ENCODE peak calls at places on chromosomes 3 and 15, in four cellular contexts. B is right lobe of liver, L is esophagus squamous epithelium, C is IMR-90. P is an unnamed sample.

GRCh38 chr15:61155741-61156700 is 73.1 kb downstream of the RORA start:
- DNase-seq in B (no peak), L (no peak), C (no peak), P (peak; percentile 18)

GRCh38 chr3:168417016-168417415 is 321.3 kb upstream of the GOLIM4 start:
- DNase-seq in B (no peak), L (no peak), C (no peak), P (no peak)

GRCh38 chr3:121942116-121942786 is 48.0 kb downstream of the SLC15A2 start:
- DNase-seq in B (no peak), L (no peak), C (peak; percentile 7), P (peak; percentile 57)

GRCh38 chr15:68333775-68334470 is 56.4 kb downstream of the FEM1B start:
- DNase-seq in B (peak; percentile 59), L (no peak), C (peak; percentile 44), P (peak; percentile 23)

GRCh38 chr3:138781012-138781470 is 53.7 kb downstream of the PIK3CB start:
- DNase-seq in B (no peak), L (no peak), C (no peak), P (no peak)

GRCh38 chr3:105802073-105802706 is 66.6 kb downstream of the CBLB start:
- DNase-seq in B (no peak), L (no peak), C (no peak), P (no peak)

GRCh38 chr3:160618363-160618762 is 53.0 kb upstream of the KPNA4 start:
- DNase-seq in B (peak; percentile 44), L (no peak), C (no peak), P (no peak)

GRCh38 chr3:101042996-101043686 is 49.9 kb upstream of the ABI3BP start:
- DNase-seq in B (no peak), L (no peak), C (peak; percentile 76), P (no peak)

GRCh38 chr15:38254065-38254883 is 1.6 kb downstream of the SPRED1 start:
- DNase-seq in B (peak; percentile 28), L (no peak), C (peak; percentile 68), P (peak; percentile 62)

GRCh38 chr3:44976002-44976815 is at the start of the genes EXOSC7 and ZDHHC3:
- DNase-seq in B (peak; percentile 91), L (peak; percentile 55), C (peak; percentile 81), P (peak; percentile 89)
- TF ChIP-seq POLR2A in B (peak; percentile 70), L (no peak), C (peak; percentile 74), P (peak; percentile 89)

GRCh38 chr3:111978493-111978832 is 363 bp upstream of the ABHD10 start:
- DNase-seq in B (no peak), L (no peak), C (no peak), P (no peak)
- TF ChIP-seq POLR2A in B (no peak), L (no peak), C (no peak), P (no peak)

GRCh38 chr15:55742927-55743614 is at the start of gene PRTG:
- DNase-seq in B (peak; percentile 47), L (no peak), C (peak; percentile 69), P (peak; percentile 38)
- TF ChIP-seq POLR2A in B (no peak), L (no peak), C (no peak), P (no peak)

DNA sequence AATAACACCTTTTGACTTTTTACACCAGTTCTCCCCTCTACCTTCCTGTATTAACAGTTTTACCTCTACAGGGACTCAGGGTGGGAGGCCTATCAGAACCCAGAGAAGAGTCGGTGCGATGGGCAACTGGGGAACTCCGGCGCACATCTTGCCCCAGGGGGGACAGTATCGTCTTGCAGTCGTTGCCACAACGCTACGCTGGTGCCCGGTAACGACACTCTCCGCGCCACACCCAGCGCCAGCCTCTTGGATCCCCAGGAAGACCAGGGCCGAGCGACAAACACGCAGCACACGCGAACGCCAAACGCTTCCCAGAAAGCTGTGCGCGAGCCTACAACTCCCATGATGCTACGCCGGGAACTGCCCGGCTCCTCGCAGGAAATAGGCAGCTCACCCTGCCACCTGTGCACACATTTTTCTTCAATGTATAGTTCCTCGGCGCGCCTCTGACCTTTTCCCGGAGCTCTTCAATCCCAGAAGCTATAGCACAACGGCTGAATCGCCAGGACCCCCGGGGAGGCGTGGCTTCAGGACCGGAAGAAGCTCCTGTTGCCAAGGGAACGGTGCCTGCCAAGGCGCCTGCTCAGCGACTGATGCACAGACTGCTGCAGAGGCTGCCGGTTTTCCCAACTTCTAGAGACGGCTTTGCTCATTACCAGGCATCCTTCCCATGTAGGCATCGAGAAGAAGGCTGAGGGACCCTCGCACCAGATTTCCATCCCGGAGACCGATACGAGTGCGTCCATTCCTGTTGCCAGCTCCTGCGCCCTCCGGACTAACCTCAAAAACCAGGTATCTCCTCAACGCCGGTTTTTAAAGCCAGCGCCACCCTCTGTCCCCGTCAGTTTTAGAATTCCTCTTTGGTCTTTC is at the start of gene ARL6:
- DNase-seq in B (peak; percentile 84), L (peak; percentile 34), C (peak; percentile 86), P (peak; percentile 83)
- TF ChIP-seq POLR2A in B (no peak), L (no peak), C (no peak), P (no peak)

DNA sequence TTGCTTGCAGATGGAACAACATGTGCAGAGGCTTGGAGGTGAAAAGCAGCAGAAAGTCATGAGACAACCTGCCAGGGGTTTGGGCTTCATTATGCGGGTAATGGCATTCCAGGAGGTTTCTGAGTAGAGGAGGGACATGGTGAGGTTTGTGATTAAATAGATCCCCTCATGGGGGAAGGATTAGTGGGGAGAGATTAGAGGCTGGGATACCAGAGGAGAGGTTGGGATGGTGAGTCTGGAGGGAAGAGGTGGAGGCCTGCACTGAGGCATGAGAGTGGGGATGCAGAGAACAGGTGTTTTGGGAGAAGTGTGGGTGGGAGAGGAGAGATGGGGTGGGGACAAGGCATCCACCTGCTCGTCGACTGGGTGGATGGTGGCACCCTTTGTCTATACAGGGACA is 6.8 kb upstream of the IQSEC1 start:
- DNase-seq in B (no peak), L (no peak), C (no peak), P (no peak)
- TF ChIP-seq POLR2A in B (no peak), L (no peak), C (no peak), P (no peak)

P was measured in transverse colon.